ENCODE peak calls at places on chromosome 21, in eight cellular contexts. One of them, this sample, is unnamed.

GRCh38 chr21:45856422-45856821 is 125.1 kb upstream of the COL6A1 start:
- DNase-seq in AG04449: no peak
- DNase-seq in PC-9: no peak
- DNase-seq in HTR-8/SVneo: no peak
- DNase-seq in NCI-H1930: no peak
- DNase-seq in glomerular endothelial cell: no peak
- DNase-seq in coronary artery: peak
- DNase-seq in activated naive CD4-positive, alpha-beta T cell treated with Interleukin-2 at 50 U/mL for 16 hours: no peak
- DNase-seq in this sample: no peak

GRCh38 chr21:15775981-15776380 is 46.2 kb downstream of the USP25 start:
- DNase-seq in HTR-8/SVneo: peak
- DNase-seq in NCI-H1930: no peak
- DNase-seq in coronary artery: no peak
- DNase-seq in activated naive CD4-positive, alpha-beta T cell treated with Interleukin-2 at 50 U/mL for 16 hours: no peak
- DNase-seq in glomerular endothelial cell: no peak
- DNase-seq in PC-9: peak
- DNase-seq in AG04449: peak
- DNase-seq in this sample: no peak

GRCh38 chr21:26572668-26573381 is at the start of gene CYYR1:
- DNase-seq in coronary artery: no peak
- DNase-seq in HTR-8/SVneo: no peak
- DNase-seq in NCI-H1930: no peak
- DNase-seq in glomerular endothelial cell: no peak
- DNase-seq in AG04449: no peak
- DNase-seq in PC-9: no peak
- DNase-seq in activated naive CD4-positive, alpha-beta T cell treated with Interleukin-2 at 50 U/mL for 16 hours: no peak
- DNase-seq in this sample: no peak

GRCh38 chr21:42124826-42125570 is 53.9 kb downstream of the UMODL1 start:
- DNase-seq in NCI-H1930: no peak
- DNase-seq in activated naive CD4-positive, alpha-beta T cell treated with Interleukin-2 at 50 U/mL for 16 hours: no peak
- DNase-seq in glomerular endothelial cell: no peak
- DNase-seq in AG04449: no peak
- DNase-seq in HTR-8/SVneo: no peak
- DNase-seq in PC-9: no peak
- DNase-seq in coronary artery: no peak
- DNase-seq in this sample: no peak

GRCh38 chr21:33265664-33266049 is 510 bp upstream of the IL10RB start:
- DNase-seq in coronary artery: no peak
- DNase-seq in activated naive CD4-positive, alpha-beta T cell treated with Interleukin-2 at 50 U/mL for 16 hours: no peak
- DNase-seq in HTR-8/SVneo: no peak
- DNase-seq in NCI-H1930: no peak
- DNase-seq in PC-9: peak
- DNase-seq in glomerular endothelial cell: no peak
- DNase-seq in AG04449: no peak
- DNase-seq in this sample: peak

GRCh38 chr21:36038701-36039497 is 21.4 kb downstream of the SETD4 start:
- DNase-seq in PC-9: no peak
- DNase-seq in HTR-8/SVneo: no peak
- DNase-seq in activated naive CD4-positive, alpha-beta T cell treated with Interleukin-2 at 50 U/mL for 16 hours: no peak
- DNase-seq in NCI-H1930: no peak
- DNase-seq in AG04449: no peak
- DNase-seq in glomerular endothelial cell: no peak
- DNase-seq in coronary artery: no peak
- DNase-seq in this sample: no peak

GRCh38 chr21:18468775-18469174 is 65.2 kb upstream of the TMPRSS15 start:
- DNase-seq in coronary artery: no peak
- DNase-seq in NCI-H1930: peak
- DNase-seq in HTR-8/SVneo: no peak
- DNase-seq in PC-9: no peak
- DNase-seq in glomerular endothelial cell: no peak
- DNase-seq in AG04449: no peak
- DNase-seq in activated naive CD4-positive, alpha-beta T cell treated with Interleukin-2 at 50 U/mL for 16 hours: no peak
- DNase-seq in this sample: no peak

GRCh38 chr21:42107881-42108553 is 36.9 kb downstream of the UMODL1 start:
- DNase-seq in AG04449: no peak
- DNase-seq in PC-9: peak
- DNase-seq in coronary artery: no peak
- DNase-seq in glomerular endothelial cell: no peak
- DNase-seq in activated naive CD4-positive, alpha-beta T cell treated with Interleukin-2 at 50 U/mL for 16 hours: peak
- DNase-seq in HTR-8/SVneo: peak
- DNase-seq in NCI-H1930: no peak
- DNase-seq in this sample: peak

This sample was measured in T-helper 2 cell treated with Interferon-gamma antibody and Interleukin-4, amounts not matched to agents 5 μg/mL and 100 μg/mL, for 36 hours.